ENCODE peak calls at places on chromosomes 5 and 9, in six cellular contexts. M, I, Z, K, Y and C are unnamed samples.

GRCh38 chr5:30918171-30918570 is 275.3 kb upstream of the CDH6 start:
- DNase-seq in M (no peak), I (no peak), Z (peak), K (no peak), Y (no peak), C (no peak)

GRCh38 chr9:14131353-14132088 is 182.4 kb downstream of the NFIB start:
- DNase-seq in M (no peak), I (no peak), Z (no peak), K (no peak), Y (no peak), C (no peak)

GRCh38 chr5:2836133-2836532 is 84.7 kb upstream of the IRX2 start:
- DNase-seq in M (no peak), I (no peak), Z (no peak), K (no peak), Y (no peak), C (no peak)

GRCh38 chr9:111955048-111955447 is 58.4 kb downstream of the UGCG start:
- DNase-seq in M (no peak), I (no peak), Z (no peak), K (no peak), Y (no peak), C (no peak)

GRCh38 chr5:150989695-150990094 is 30.7 kb upstream of the GPX3 start:
- DNase-seq in M (no peak), I (no peak), Z (peak), K (no peak), Y (peak), C (no peak)

GRCh38 chr9:82540175-82540574 is 522.8 kb downstream of the RASEF start:
- DNase-seq in M (no peak), I (no peak), Z (peak), K (no peak), Y (no peak), C (peak)

GRCh38 chr5:3320317-3320865 is 275.2 kb upstream of the IRX1 start:
- DNase-seq in M (no peak), I (no peak), Z (peak), K (no peak), Y (no peak), C (no peak)

GRCh38 chr5:108529381-108529780 is 147.5 kb upstream of the FBXL17 start:
- DNase-seq in M (no peak), I (no peak), Z (peak), K (no peak), Y (no peak), C (no peak)

GRCh38 chr5:149403923-149404745 is 25.0 kb upstream of the IL17B start:
- DNase-seq in M (no peak), I (no peak), Z (peak), K (no peak), Y (no peak), C (no peak)

GRCh38 chr5:14332746-14333145 is 189.6 kb downstream of the TRIO start:
- DNase-seq in M (no peak), I (no peak), Z (no peak), K (no peak), Y (no peak), C (no peak)

GRCh38 chr5:24535646-24536045 is 109.1 kb downstream of the CDH10 start:
- DNase-seq in M (no peak), I (no peak), Z (no peak), K (no peak), Y (peak), C (no peak)

GRCh38 chr9:112081918-112082729 is 93.0 kb downstream of the SUSD1 start:
- DNase-seq in M (no peak), I (no peak), Z (no peak), K (no peak), Y (no peak), C (no peak)